ENCODE peak calls at places on chromosomes 12 and 14, in eight cellular contexts. X, O, H, J, Y, I, T and W are unnamed samples.

GRCh38 chr12:69008510-69008909 is 75.5 kb upstream of the CPM start:
- ATAC-seq in I (no peak), Y (no peak), O (no peak), T (peak; percentile 40), H (peak; percentile 69), X (no peak), J (no peak), W (peak; percentile 96)

GRCh38 chr14:97851438-97851995 is 1054.3 kb downstream of the VRK1 start:
- ATAC-seq in T (no peak), J (no peak), H (no peak), O (no peak), Y (no peak), I (no peak), X (no peak), W (no peak)

GRCh38 chr12:68609955-68610434 is 704 bp upstream of the RAP1B start:
- ATAC-seq in T (peak; percentile 16), O (no peak), X (no peak), J (no peak), H (peak; percentile 46), Y (no peak), I (no peak), W (no peak)

GRCh38 chr14:64777461-64777860 is 73.2 kb downstream of the PLEKHG3 start:
- ATAC-seq in I (no peak), T (no peak), Y (no peak), X (no peak), H (no peak), J (no peak), O (no peak), W (no peak)

GRCh38 chr14:63492391-63492790 is 50.8 kb downstream of the PPP2R5E start:
- ATAC-seq in I (peak; percentile 67), J (no peak), X (no peak), T (peak; percentile 54), O (no peak), H (peak; percentile 82), Y (no peak), W (peak; percentile 95)

GRCh38 chr12:694734-695503 is 31.7 kb upstream of the NINJ2 start:
- ATAC-seq in T (no peak), H (no peak), O (no peak), X (no peak), Y (no peak), J (no peak), I (no peak), W (no peak)

GRCh38 chr12:124518051-124518932 is 49.1 kb downstream of the NCOR2 start:
- ATAC-seq in H (peak; percentile 81), O (no peak), Y (no peak), I (peak; percentile 77), T (peak; percentile 72), J (no peak), X (peak; percentile 33), W (peak; percentile 82)

GRCh38 chr12:118238888-118239287 is 103.0 kb downstream of the PEBP1 start:
- ATAC-seq in Y (no peak), J (no peak), T (no peak), X (no peak), H (no peak), O (no peak), I (no peak), W (peak; percentile 34)

GRCh38 chr14:51743588-51744000 is 91.9 kb downstream of the FRMD6 start:
- ATAC-seq in X (no peak), H (no peak), Y (no peak), O (peak; percentile 48), J (peak; percentile 49), T (no peak), I (no peak), W (no peak)

GRCh38 chr12:95956557-95957145 is 13.5 kb downstream of the AMDHD1 start:
- ATAC-seq in X (no peak), O (no peak), T (no peak), I (no peak), H (no peak), Y (no peak), J (no peak), W (no peak)

GRCh38 chr12:53113307-53113706 is 10.0 kb downstream of the SOAT2 start:
- ATAC-seq in X (no peak), Y (no peak), H (no peak), O (no peak), J (no peak), I (no peak), T (no peak), W (no peak)

GRCh38 chr14:23561873-23562821 is 5.4 kb downstream of the AP1G2 start:
- ATAC-seq in O (no peak), J (no peak), I (no peak), X (no peak), Y (no peak), H (peak; percentile 62), T (peak; percentile 5), W (no peak)

GRCh38 chr14:35438910-35439713 is 34.6 kb upstream of the NFKBIA start:
- ATAC-seq in I (no peak), Y (no peak), X (peak; percentile 73), H (no peak), J (no peak), O (peak; percentile 36), T (no peak), W (no peak)

GRCh38 chr12:12909228-12909994 is 18.0 kb downstream of the GPRC5A start:
- ATAC-seq in Y (no peak), I (no peak), J (peak; percentile 12), T (peak; percentile 18), H (no peak), X (no peak), O (no peak), W (no peak)

GRCh38 chr12:133026996-133027395 is 10.3 kb upstream of the ZNF84 start:
- ATAC-seq in X (no peak), Y (no peak), I (no peak), O (no peak), J (no peak), H (no peak), T (no peak), W (no peak)

GRCh38 chr14:100058777-100059432 is 6.3 kb upstream of the EVL start:
- ATAC-seq in I (peak; percentile 44), J (peak; percentile 28), Y (peak; percentile 25), O (peak; percentile 23), X (no peak), H (no peak), T (no peak), W (no peak)

GRCh38 chr14:76376001-76376404 is at the start of gene ESRRB:
- ATAC-seq in I (peak; percentile 29), H (no peak), J (no peak), O (no peak), Y (no peak), T (peak; percentile 60), X (peak; percentile 89), W (no peak)

GRCh38 chr12:3225154-3225795 is 148.1 kb downstream of the TSPAN9 start:
- ATAC-seq in O (peak; percentile 61), J (peak; percentile 40), I (no peak), Y (no peak), T (no peak), X (no peak), H (no peak), W (no peak)

GRCh38 chr14:89540830-89541470 is 123.9 kb upstream of the FOXN3 start:
- ATAC-seq in Y (no peak), X (no peak), O (no peak), I (no peak), H (no peak), J (peak; percentile 32), T (no peak), W (no peak)